ENCODE peak calls at places on chromosomes 1 and 21, in five cellular contexts. One of them, this sample, is unnamed.

GRCh38 chr1:15577691-15578090 is 7.2 kb downstream of the AGMAT start:
- DNase-seq in pons: peak; percentile 22
- DNase-seq in stromal cell of bone marrow: no peak
- DNase-seq in T-helper 17 cell: no peak
- DNase-seq in cardiac fibroblast: no peak
- DNase-seq in this sample: no peak

GRCh38 chr1:56380556-56380955 is 198.8 kb downstream of the PLPP3 start:
- DNase-seq in stromal cell of bone marrow: no peak
- DNase-seq in T-helper 17 cell: no peak
- DNase-seq in cardiac fibroblast: no peak
- DNase-seq in pons: no peak
- DNase-seq in this sample: no peak

GRCh38 chr1:153677718-153678518 is 570 bp upstream of the NPR1 start:
- DNase-seq in pons: peak; percentile 25
- DNase-seq in T-helper 17 cell: peak; percentile 17
- DNase-seq in cardiac fibroblast: peak; percentile 67
- DNase-seq in stromal cell of bone marrow: no peak
- DNase-seq in this sample: peak; percentile 34

GRCh38 chr1:71039666-71040262 is 7.9 kb downstream of the PTGER3 start:
- DNase-seq in stromal cell of bone marrow: no peak
- DNase-seq in cardiac fibroblast: no peak
- DNase-seq in pons: no peak
- DNase-seq in T-helper 17 cell: no peak
- DNase-seq in this sample: no peak

GRCh38 chr1:24721533-24721932 is 23.7 kb upstream of the CLIC4 start:
- DNase-seq in pons: no peak
- DNase-seq in cardiac fibroblast: no peak
- DNase-seq in stromal cell of bone marrow: no peak
- DNase-seq in T-helper 17 cell: no peak
- DNase-seq in this sample: no peak

GRCh38 chr1:24928631-24929090 is 1.4 kb downstream of the RUNX3 start:
- DNase-seq in cardiac fibroblast: no peak
- DNase-seq in pons: no peak
- DNase-seq in T-helper 17 cell: peak; percentile 40
- DNase-seq in stromal cell of bone marrow: no peak
- DNase-seq in this sample: no peak

GRCh38 chr1:101044259-101044658 is 18.7 kb upstream of the DPH5 start:
- DNase-seq in T-helper 17 cell: no peak
- DNase-seq in cardiac fibroblast: no peak
- DNase-seq in stromal cell of bone marrow: no peak
- DNase-seq in pons: no peak
- DNase-seq in this sample: no peak

GRCh38 chr1:94674876-94675275 is 133.3 kb upstream of the F3 start:
- DNase-seq in pons: no peak
- DNase-seq in cardiac fibroblast: no peak
- DNase-seq in T-helper 17 cell: no peak
- DNase-seq in stromal cell of bone marrow: no peak
- DNase-seq in this sample: no peak

GRCh38 chr1:170885551-170885950 is 49.8 kb upstream of the MROH9 start:
- DNase-seq in stromal cell of bone marrow: no peak
- DNase-seq in T-helper 17 cell: no peak
- DNase-seq in pons: no peak
- DNase-seq in cardiac fibroblast: peak; percentile 31
- DNase-seq in this sample: no peak

GRCh38 chr21:30209571-30209970 is 6.3 kb downstream of the CLDN8 start:
- DNase-seq in pons: no peak
- DNase-seq in cardiac fibroblast: no peak
- DNase-seq in stromal cell of bone marrow: no peak
- DNase-seq in T-helper 17 cell: no peak
- DNase-seq in this sample: no peak

GRCh38 chr1:112514901-112515300 is 6.1 kb downstream of the WNT2B start:
- DNase-seq in stromal cell of bone marrow: no peak
- DNase-seq in cardiac fibroblast: no peak
- DNase-seq in pons: no peak
- DNase-seq in T-helper 17 cell: no peak
- DNase-seq in this sample: no peak

GRCh38 chr1:145981299-145981600 is 15.1 kb downstream of the TXNIP start:
- DNase-seq in T-helper 17 cell: no peak
- DNase-seq in cardiac fibroblast: no peak
- DNase-seq in stromal cell of bone marrow: no peak
- DNase-seq in pons: no peak
- DNase-seq in this sample: no peak

GRCh38 chr1:64745181-64745985 is 508 bp downstream of the RAVER2 start:
- DNase-seq in stromal cell of bone marrow: no peak
- DNase-seq in T-helper 17 cell: no peak
- DNase-seq in pons: no peak
- DNase-seq in cardiac fibroblast: peak; percentile 37
- DNase-seq in this sample: no peak